ENCODE peak calls at places on chromosomes 12 and 14, in ten cellular contexts. F, D, T, R, H, Z, S, L, C and M are unnamed samples.

GRCh38 chr14:92860097-92860496 is 62.9 kb upstream of the CHGA start:
- DNase-seq in C (no peak), H (no peak), T (no peak), L (no peak), R (no peak), S (no peak), D (no peak), Z (no peak), F (no peak), M (no peak)

GRCh38 chr14:21768116-21768874 is 94.7 kb upstream of the OR4E1 start:
- DNase-seq in C (no peak), Z (no peak), R (no peak), S (peak; percentile 32), H (peak; percentile 7), F (peak; percentile 8), D (peak; percentile 18), T (no peak), L (no peak), M (peak; percentile 20)

GRCh38 chr12:39587247-39587646 is 32.4 kb downstream of the ABCD2 start:
- DNase-seq in S (peak; percentile 3), L (no peak), F (no peak), H (peak; percentile 41), R (no peak), D (no peak), Z (no peak), C (no peak), T (no peak), M (peak; percentile 40)

GRCh38 chr12:3190101-3190500 is 112.9 kb downstream of the TSPAN9 start:
- DNase-seq in S (no peak), H (no peak), C (no peak), D (no peak), T (no peak), Z (no peak), F (no peak), L (no peak), R (no peak), M (no peak)

GRCh38 chr14:23321572-23322547 is 603 bp downstream of the PABPN1 start:
- DNase-seq in D (peak; percentile 36), H (peak; percentile 58), L (no peak), F (peak; percentile 82), T (peak; percentile 74), C (peak; percentile 64), Z (peak; percentile 56), R (no peak), S (no peak), M (no peak)

GRCh38 chr14:96105089-96105920 is 66.1 kb downstream of the C14orf132 start:
- DNase-seq in H (no peak), C (no peak), F (no peak), T (no peak), S (no peak), Z (no peak), R (peak; percentile 30), L (no peak), D (no peak), M (no peak)

GRCh38 chr12:127588224-127588623 is 678.7 kb upstream of the TMEM132C start:
- DNase-seq in Z (no peak), R (no peak), S (no peak), L (peak; percentile 89), T (no peak), F (peak; percentile 73), H (peak; percentile 92), C (no peak), D (no peak), M (no peak)

GRCh38 chr14:63759454-63759853 is 31.6 kb upstream of the SGPP1 start:
- DNase-seq in C (no peak), S (peak; percentile 48), T (no peak), Z (peak; percentile 48), L (no peak), D (no peak), R (no peak), F (peak; percentile 62), H (peak; percentile 57), M (no peak)

GRCh38 chr12:104809251-104809650 is 148.8 kb downstream of the SLC41A2 start:
- DNase-seq in C (no peak), L (no peak), T (no peak), H (no peak), S (no peak), F (no peak), Z (no peak), D (no peak), R (no peak), M (no peak)

GRCh38 chr12:124454735-124455134 is 112.7 kb downstream of the NCOR2 start:
- DNase-seq in H (peak; percentile 75), S (no peak), C (no peak), L (no peak), R (no peak), Z (no peak), F (no peak), T (no peak), D (no peak), M (no peak)

GRCh38 chr14:54804720-54805060 is 97.9 kb downstream of the GCH1 start:
- DNase-seq in R (no peak), S (no peak), L (no peak), C (no peak), Z (no peak), D (no peak), H (no peak), T (no peak), F (no peak), M (no peak)